ENCODE peak calls at places on chromosomes 12 and 14, in eight cellular contexts. N is fibroblast of the conjunctiva, L is iPS-NIHi11, G is GM12891, E is HFFc6, D is ecto neural progenitor cell, V is C1 segment of cervical spinal cord, J is NCI-H1930. I is an unnamed sample.

GRCh38 chr14:51939727-51940126 is 49.6 kb upstream of the RTRAF start:
- DNase-seq in N (peak), L (no peak), G (no peak), E (no peak), D (no peak), V (no peak), J (no peak), I (no peak)

GRCh38 chr12:53074290-53074998 is 4.7 kb downstream of the SPRYD3 start:
- DNase-seq in N (no peak), L (no peak), G (no peak), E (no peak), D (no peak), V (no peak), J (no peak), I (no peak)

GRCh38 chr12:9760699-9761406 is at the start of gene CD69:
- DNase-seq in N (no peak), L (peak), G (no peak), E (no peak), D (no peak), V (no peak), J (no peak), I (no peak)

GRCh38 chr14:33767721-33768457 is 183.0 kb downstream of the EGLN3 start:
- DNase-seq in N (no peak), L (no peak), G (no peak), E (peak), D (no peak), V (no peak), J (no peak), I (no peak)

GRCh38 chr12:3160081-3160480 is 82.9 kb downstream of the TSPAN9 start:
- DNase-seq in N (no peak), L (no peak), G (no peak), E (no peak), D (no peak), V (no peak), J (no peak), I (no peak)

GRCh38 chr14:104473244-104473565 is 106.4 kb upstream of the C14orf180 start:
- DNase-seq in N (no peak), L (peak), G (no peak), E (no peak), D (peak), V (no peak), J (no peak), I (no peak)

GRCh38 chr14:74571901-74572828 is 39.9 kb downstream of the LTBP2 start:
- DNase-seq in N (peak), L (no peak), G (no peak), E (peak), D (no peak), V (no peak), J (no peak), I (peak)

GRCh38 chr12:66130267-66131066 is at the start of gene LLPH:
- DNase-seq in N (peak), L (peak), G (peak), E (peak), D (peak), V (peak), J (peak), I (peak)

GRCh38 chr14:36510078-36510799 is 9.8 kb downstream of the NKX2-1 start:
- DNase-seq in N (no peak), L (no peak), G (no peak), E (no peak), D (peak), V (no peak), J (no peak), I (no peak)

GRCh38 chr14:103074699-103075341 is 9.2 kb upstream of the LBHD2 start:
- DNase-seq in N (no peak), L (peak), G (no peak), E (no peak), D (peak), V (no peak), J (no peak), I (no peak)

GRCh38 chr12:57611116-57611809 is at the start of gene ARHGEF25:
- DNase-seq in N (no peak), L (peak), G (peak), E (no peak), D (peak), V (no peak), J (peak), I (no peak)

GRCh38 chr14:69181491-69181890 is 9.8 kb upstream of the EXD2 start:
- DNase-seq in N (no peak), L (no peak), G (no peak), E (no peak), D (no peak), V (no peak), J (no peak), I (no peak)

GRCh38 chr12:49088190-49088931 is 6.2 kb downstream of the DHH start:
- DNase-seq in N (peak), L (peak), G (no peak), E (peak), D (peak), V (no peak), J (peak), I (peak)

GRCh38 chr14:67464856-67465255 is 23.7 kb downstream of the TMEM229B start:
- DNase-seq in N (no peak), L (no peak), G (no peak), E (no peak), D (no peak), V (no peak), J (no peak), I (no peak)

GRCh38 chr14:71932229-71932951 is at the start of gene RGS6:
- DNase-seq in N (no peak), L (peak), G (peak), E (no peak), D (peak), V (no peak), J (no peak), I (no peak)

GRCh38 chr14:65431951-65432350 is 19.4 kb downstream of the FUT8 start:
- DNase-seq in N (no peak), L (no peak), G (no peak), E (no peak), D (no peak), V (no peak), J (no peak), I (no peak)

GRCh38 chr14:79044894-79045624 is 874.9 kb downstream of the NRXN3 start:
- DNase-seq in N (peak), L (peak), G (no peak), E (peak), D (no peak), V (no peak), J (peak), I (peak)

GRCh38 chr14:69612014-69612758 is 790 bp downstream of the SUSD6 start:
- DNase-seq in N (no peak), L (peak), G (no peak), E (no peak), D (peak), V (no peak), J (no peak), I (no peak)

GRCh38 chr12:6553051-6553868 is 2.6 kb downstream of the IFFO1 start:
- DNase-seq in N (peak), L (no peak), G (no peak), E (peak), D (no peak), V (no peak), J (no peak), I (peak)

GRCh38 chr12:115485967-115486366 is 791.5 kb downstream of the MED13L start:
- DNase-seq in N (no peak), L (no peak), G (no peak), E (no peak), D (no peak), V (no peak), J (no peak), I (no peak)

GRCh38 chr12:112350593-112351592 is 31.3 kb downstream of the HECTD4 start:
- DNase-seq in N (no peak), L (no peak), G (no peak), E (no peak), D (no peak), V (no peak), J (no peak), I (no peak)

GRCh38 chr12:122421815-122422737 is at the start of gene CLIP1:
- DNase-seq in N (no peak), L (peak), G (peak), E (peak), D (peak), V (no peak), J (peak), I (peak)

GRCh38 chr14:95763875-95764274 is 50.0 kb upstream of the TCL1A start:
- DNase-seq in N (no peak), L (no peak), G (no peak), E (no peak), D (no peak), V (no peak), J (no peak), I (no peak)

GRCh38 chr12:31236998-31237637 is 88.8 kb downstream of the SINHCAF start:
- DNase-seq in N (no peak), L (no peak), G (no peak), E (no peak), D (peak), V (no peak), J (no peak), I (no peak)

I was measured in H4.